ENCODE peak calls at places on chromosomes 3 and 15, in four cellular contexts. Z is IMR-90; T is CD4-positive, alpha-beta T cell; U is progenitor cell of endocrine pancreas. P is an unnamed sample.

GRCh38 chr3:50205719-50206276 is 727 bp downstream of the SLC38A3 start:
- DNase-seq in Z (no peak), T (no peak), U (no peak), P (no peak)

GRCh38 chr3:94513600-94513999 is 450.7 kb downstream of the NSUN3 start:
- DNase-seq in Z (no peak), T (no peak), U (no peak), P (no peak)

GRCh38 chr3:178291971-178292370 is 244.3 kb upstream of the KCNMB2 start:
- DNase-seq in T (no peak), Z (no peak), U (no peak), P (no peak)

GRCh38 chr15:73333001-73333400 is 35.8 kb downstream of the HCN4 start:
- DNase-seq in Z (no peak), T (no peak), U (no peak), P (no peak)

GRCh38 chr3:172280406-172281051 is 167.7 kb downstream of the GHSR start:
- DNase-seq in Z (peak), U (no peak), T (no peak), P (no peak)

GRCh38 chr15:39084683-39085530 is 496.0 kb upstream of the THBS1 start:
- DNase-seq in T (no peak), U (no peak), Z (peak), P (no peak)

GRCh38 chr15:58543664-58544335 is 112.0 kb downstream of the LIPC start:
- DNase-seq in T (no peak), Z (no peak), U (no peak), P (no peak)

GRCh38 chr3:194587438-194587931 is 45.7 kb downstream of the TMEM44 start:
- DNase-seq in U (no peak), Z (peak), T (no peak), P (no peak)

GRCh38 chr15:100671124-100671680 is 68.8 kb downstream of the ASB7 start:
- DNase-seq in T (no peak), Z (no peak), U (no peak), P (no peak)

GRCh38 chr3:197364410-197365071 is 66.1 kb upstream of the DLG1 start:
- DNase-seq in U (no peak), Z (no peak), T (no peak), P (no peak)

GRCh38 chr3:48247401-48247807 is 6.5 kb downstream of the ZNF589 start:
- DNase-seq in Z (no peak), T (no peak), U (no peak), P (no peak)

GRCh38 chr3:49606427-49606826 is 52.1 kb downstream of the BSN start:
- DNase-seq in T (no peak), U (no peak), Z (no peak), P (no peak)

GRCh38 chr15:29139540-29140459 is 129.8 kb downstream of the NSMCE3 start:
- DNase-seq in T (peak), U (peak), Z (peak), P (peak)

GRCh38 chr15:26983822-26984221 is 12.8 kb downstream of the GABRG3 start:
- DNase-seq in Z (no peak), T (no peak), U (no peak), P (no peak)
- TF ChIP-seq CTCF in Z (no peak), T (no peak), U (peak), P (peak)

DNA sequence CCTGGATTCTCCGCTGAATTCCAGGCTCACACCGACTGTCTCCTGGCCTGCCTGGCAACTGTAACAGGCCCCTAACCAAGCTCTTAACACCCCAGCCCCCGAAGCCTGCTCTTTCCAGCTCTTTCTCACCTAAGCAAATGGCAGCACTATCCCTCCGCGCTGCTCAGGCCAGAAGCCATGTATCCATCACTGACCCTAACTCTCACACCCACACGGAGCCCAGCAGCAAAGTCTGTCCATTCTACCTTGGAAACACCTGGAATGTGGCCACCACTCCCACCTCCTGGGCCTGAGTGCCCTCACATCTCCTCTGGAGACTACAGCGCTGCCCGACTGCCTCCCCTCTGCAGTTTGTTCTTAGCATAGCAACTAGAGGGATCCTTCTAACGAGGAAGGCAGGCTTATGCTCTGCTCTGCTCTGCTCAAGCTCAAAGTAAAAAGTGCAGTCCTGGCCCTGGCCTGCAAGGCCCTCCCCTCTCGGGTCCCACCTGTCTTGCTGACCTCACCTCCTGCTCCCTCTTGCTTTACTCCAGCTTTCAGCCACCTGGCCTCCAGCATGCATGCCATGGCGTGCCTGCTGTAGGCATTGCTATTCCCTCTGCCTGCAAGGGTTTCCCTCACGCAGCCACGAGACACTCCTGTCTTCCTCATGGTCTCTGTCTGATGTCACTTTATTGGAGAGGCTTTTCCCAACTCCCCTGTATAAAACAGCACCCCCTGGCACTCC is 27.2 kb downstream of the FEM1B start:
- DNase-seq in Z (no peak), T (no peak), U (no peak), P (no peak)
- TF ChIP-seq CTCF in Z (no peak), T (no peak), U (peak), P (no peak)

GRCh38 chr3:33798418-33799201 is at the start of gene PDCD6IP:
- DNase-seq in U (peak), T (peak), Z (peak), P (peak)
- TF ChIP-seq CTCF in U (peak), T (peak), Z (peak), P (peak)

GRCh38 chr3:156554842-156555687 is at the start of gene SSR3:
- DNase-seq in Z (peak), T (peak), U (peak), P (peak)
- TF ChIP-seq CTCF in Z (no peak), T (no peak), U (peak), P (no peak)

GRCh38 chr15:63797103-63797502 is 36.6 kb downstream of the HERC1 start:
- DNase-seq in Z (no peak), U (no peak), T (no peak), P (no peak)
- TF ChIP-seq CTCF in Z (no peak), U (no peak), T (no peak), P (no peak)

GRCh38 chr3:23865595-23866396 is 51.0 kb downstream of the NKIRAS1 start:
- DNase-seq in T (no peak), U (no peak), Z (peak), P (peak)
- TF ChIP-seq CTCF in T (no peak), U (no peak), Z (no peak), P (no peak)

GRCh38 chr3:492586-493296 is 296.2 kb downstream of the CHL1 start:
- DNase-seq in T (no peak), U (no peak), Z (no peak), P (no peak)
- TF ChIP-seq CTCF in T (no peak), U (no peak), Z (no peak), P (no peak)

GRCh38 chr3:10322355-10322715 is 1.4 kb upstream of the SEC13 start:
- DNase-seq in U (no peak), Z (no peak), T (no peak), P (no peak)
- TF ChIP-seq CTCF in U (peak), Z (peak), T (peak), P (peak)

GRCh38 chr3:96027718-96028117 is 786.7 kb upstream of the EPHA6 start:
- DNase-seq in T (no peak), Z (no peak), U (no peak), P (no peak)

GRCh38 chr3:96017556-96017955 is 796.8 kb upstream of the EPHA6 start:
- DNase-seq in T (no peak), U (no peak), Z (no peak), P (no peak)

DNA sequence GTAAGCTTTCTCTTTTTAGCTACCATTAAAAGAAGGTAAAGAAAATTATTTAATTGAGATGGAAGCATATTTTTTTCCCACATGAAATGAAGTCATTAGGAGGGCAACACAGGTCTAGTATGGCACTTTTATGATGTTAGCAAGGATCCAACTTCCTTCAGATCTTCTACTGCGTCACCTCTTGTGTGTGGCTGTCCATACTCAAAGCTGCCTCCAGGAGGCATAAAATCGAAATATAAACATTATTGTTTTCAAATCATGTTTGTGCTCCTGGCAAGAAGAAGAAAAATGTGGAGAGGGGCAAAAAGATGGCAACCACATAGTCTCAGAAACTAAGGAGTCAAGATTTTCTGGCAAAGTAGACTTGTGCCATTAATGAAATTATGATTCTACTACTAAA is 791.7 kb upstream of the EPHA6 start:
- DNase-seq in T (no peak), U (no peak), Z (no peak), P (no peak)
- TF ChIP-seq CTCF in T (no peak), U (no peak), Z (no peak), P (peak)